ENCODE peak calls at places on chromosomes 13 and 19, in seven cellular contexts. O is heart right ventricle, E is neural crest cell, Y is endothelial cell of umbilical vein, D is colonic mucosa, C is MM.1S, Z is transverse colon. U is an unnamed sample.

GRCh38 chr13:43245374-43245964 is 222.1 kb downstream of the DNAJC15 start:
- DNase-seq in O (no peak), E (no peak), Y (peak; percentile 44), D (no peak), C (no peak), Z (no peak), U (no peak)

GRCh38 chr13:21338651-21339278 is 120.3 kb downstream of the ZDHHC20 start:
- DNase-seq in O (no peak), E (no peak), Y (no peak), D (no peak), C (no peak), Z (no peak), U (no peak)

GRCh38 chr13:112532837-112533745 is 54.9 kb downstream of the TUBGCP3 start:
- DNase-seq in O (no peak), E (no peak), Y (no peak), D (no peak), C (no peak), Z (no peak), U (no peak)

GRCh38 chr13:25752957-25753540 is 298.8 kb downstream of the SHISA2 start:
- DNase-seq in O (peak; percentile 32), E (no peak), Y (peak; percentile 43), D (peak; percentile 68), C (peak; percentile 76), Z (peak; percentile 35), U (no peak)

GRCh38 chr19:14059093-14059480 is 2.8 kb downstream of the PALM3 start:
- DNase-seq in O (no peak), E (peak; percentile 36), Y (no peak), D (no peak), C (no peak), Z (peak; percentile 28), U (no peak)

GRCh38 chr19:5046339-5047039 is 77.6 kb downstream of the KDM4B start:
- DNase-seq in O (no peak), E (no peak), Y (no peak), D (peak; percentile 80), C (no peak), Z (peak; percentile 74), U (no peak)

GRCh38 chr13:33349996-33350826 is 64.7 kb upstream of the STARD13 start:
- DNase-seq in O (peak; percentile 68), E (peak; percentile 12), Y (peak; percentile 49), D (peak; percentile 71), C (no peak), Z (peak; percentile 60), U (peak; percentile 14)

GRCh38 chr13:52652980-52653303 is 306 bp downstream of the SUGT1 start:
- DNase-seq in O (no peak), E (no peak), Y (no peak), D (no peak), C (no peak), Z (no peak), U (no peak)

GRCh38 chr19:47529018-47529742 is 14.3 kb upstream of the NAPA start:
- DNase-seq in O (no peak), E (no peak), Y (no peak), D (no peak), C (no peak), Z (no peak), U (no peak)

GRCh38 chr19:41548954-41549688 is 26.8 kb upstream of the CEACAM21 start:
- DNase-seq in O (no peak), E (peak; percentile 2), Y (peak; percentile 89), D (no peak), C (peak; percentile 93), Z (peak; percentile 71), U (no peak)

GRCh38 chr19:752652-753517 is 2.0 kb downstream of the MISP start:
- DNase-seq in O (no peak), E (no peak), Y (no peak), D (peak; percentile 94), C (no peak), Z (peak; percentile 95), U (peak; percentile 43)

GRCh38 chr13:78326608-78327007 is 276.7 kb downstream of the POU4F1 start:
- DNase-seq in O (no peak), E (no peak), Y (peak; percentile 24), D (no peak), C (no peak), Z (no peak), U (no peak)

GRCh38 chr19:57664269-57665127 is 4.2 kb upstream of the ZSCAN4 start:
- DNase-seq in O (peak; percentile 68), E (peak; percentile 55), Y (peak; percentile 46), D (peak; percentile 47), C (no peak), Z (peak; percentile 48), U (peak; percentile 46)

GRCh38 chr19:5491565-5491964 is 36.3 kb downstream of the ZNRF4 start:
- DNase-seq in O (no peak), E (no peak), Y (no peak), D (no peak), C (no peak), Z (no peak), U (no peak)

GRCh38 chr19:4539697-4540581 is at the start of gene LRG1:
- DNase-seq in O (no peak), E (no peak), Y (peak; percentile 30), D (peak; percentile 91), C (no peak), Z (peak; percentile 88), U (no peak)

GRCh38 chr13:112831196-112831595 is 137.8 kb upstream of the MCF2L start:
- DNase-seq in O (no peak), E (no peak), Y (no peak), D (no peak), C (no peak), Z (no peak), U (no peak)

DNA sequence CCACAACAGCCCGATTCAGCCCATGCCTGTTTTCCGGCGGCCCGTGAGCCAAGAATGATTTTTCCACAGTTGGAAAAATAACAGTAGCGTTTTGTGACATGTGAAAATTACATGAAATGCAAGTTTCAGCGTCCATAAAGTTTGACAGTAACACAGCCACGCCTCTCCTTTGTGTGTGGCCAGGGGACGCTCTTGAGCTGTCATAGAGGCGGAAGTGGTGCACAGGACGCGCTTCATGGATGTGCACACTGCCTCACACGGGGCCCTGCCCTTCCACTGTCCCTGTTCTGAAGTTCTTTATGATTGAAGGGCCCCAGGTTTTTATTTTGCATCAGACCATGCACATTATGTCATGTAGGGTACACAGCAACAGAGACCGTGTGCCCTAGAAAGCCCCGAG is 12.4 kb upstream of the ELAVL1 start:
- DNase-seq in O (no peak), E (no peak), Y (no peak), D (peak; percentile 41), C (peak; percentile 42), Z (peak; percentile 51), U (no peak)
- TF ChIP-seq CTCF in O (no peak), E (peak; percentile 46), Y (no peak), D (peak; percentile 31), C (peak; percentile 62), Z (peak; percentile 20), U (peak; percentile 26)

GRCh38 chr13:99566125-99567083 is 65.1 kb downstream of the TM9SF2 start:
- DNase-seq in O (no peak), E (no peak), Y (no peak), D (no peak), C (no peak), Z (no peak), U (no peak)
- TF ChIP-seq CTCF in O (no peak), E (no peak), Y (no peak), D (no peak), C (no peak), Z (no peak), U (no peak)

DNA sequence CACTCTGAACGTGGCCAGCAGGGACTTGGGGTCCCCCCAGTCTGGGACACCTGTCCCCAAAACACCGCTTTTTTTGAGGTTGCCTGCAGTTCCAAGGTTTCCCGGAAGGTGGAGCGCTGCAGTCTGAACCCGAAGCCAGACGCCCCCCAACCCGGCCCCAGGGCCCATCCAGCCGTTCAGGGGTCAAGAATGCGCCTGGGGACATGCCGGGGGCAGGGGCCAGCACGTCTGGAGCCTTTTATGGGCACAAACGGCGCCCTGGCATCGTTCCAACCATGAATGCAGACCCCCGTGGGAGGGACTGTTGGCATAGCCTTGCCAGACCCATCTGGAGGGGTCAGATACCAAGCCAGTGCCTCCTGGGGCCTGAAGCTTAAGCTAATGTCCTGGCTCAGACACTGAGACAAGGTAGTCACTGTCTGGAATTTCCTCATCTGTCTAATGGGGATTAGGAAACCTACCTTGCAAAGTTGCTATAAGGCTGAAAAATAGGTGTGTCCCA is 6.9 kb downstream of the S1PR5 start:
- DNase-seq in O (no peak), E (peak; percentile 66), Y (no peak), D (no peak), C (peak; percentile 48), Z (peak; percentile 33), U (peak; percentile 58)
- TF ChIP-seq CTCF in O (peak; percentile 67), E (peak; percentile 77), Y (peak; percentile 66), D (peak; percentile 74), C (peak; percentile 80), Z (peak; percentile 71), U (peak; percentile 80)

DNA sequence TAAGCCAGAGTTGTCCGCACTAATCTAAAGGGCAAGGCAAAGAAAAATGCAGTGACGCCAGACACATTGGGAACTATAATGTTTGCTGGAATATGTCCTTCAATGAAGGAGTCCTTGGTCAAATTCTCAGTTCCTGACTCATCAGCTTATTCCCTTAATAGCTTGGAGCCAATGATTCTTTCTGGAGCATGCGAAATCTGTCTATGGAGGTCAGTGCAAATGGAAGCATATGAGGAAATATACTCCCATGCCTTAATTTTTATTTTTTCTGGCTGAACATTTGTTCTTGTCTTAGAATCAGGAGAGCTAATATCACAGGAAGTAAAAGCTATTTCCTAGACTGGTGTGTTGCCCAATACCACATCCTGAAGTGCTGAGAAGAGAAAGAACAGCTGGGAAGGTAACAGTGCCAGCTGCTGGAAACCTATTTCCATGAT is 289.8 kb upstream of the SPRY2 start:
- DNase-seq in O (no peak), E (no peak), Y (peak; percentile 85), D (no peak), C (no peak), Z (no peak), U (no peak)
- TF ChIP-seq CTCF in O (no peak), E (no peak), Y (no peak), D (no peak), C (no peak), Z (no peak), U (no peak)

GRCh38 chr19:23273022-23273593 is 22.9 kb upstream of the ZNF724 start:
- DNase-seq in O (no peak), E (no peak), Y (no peak), D (peak; percentile 50), C (peak; percentile 7), Z (peak; percentile 21), U (no peak)

DNA sequence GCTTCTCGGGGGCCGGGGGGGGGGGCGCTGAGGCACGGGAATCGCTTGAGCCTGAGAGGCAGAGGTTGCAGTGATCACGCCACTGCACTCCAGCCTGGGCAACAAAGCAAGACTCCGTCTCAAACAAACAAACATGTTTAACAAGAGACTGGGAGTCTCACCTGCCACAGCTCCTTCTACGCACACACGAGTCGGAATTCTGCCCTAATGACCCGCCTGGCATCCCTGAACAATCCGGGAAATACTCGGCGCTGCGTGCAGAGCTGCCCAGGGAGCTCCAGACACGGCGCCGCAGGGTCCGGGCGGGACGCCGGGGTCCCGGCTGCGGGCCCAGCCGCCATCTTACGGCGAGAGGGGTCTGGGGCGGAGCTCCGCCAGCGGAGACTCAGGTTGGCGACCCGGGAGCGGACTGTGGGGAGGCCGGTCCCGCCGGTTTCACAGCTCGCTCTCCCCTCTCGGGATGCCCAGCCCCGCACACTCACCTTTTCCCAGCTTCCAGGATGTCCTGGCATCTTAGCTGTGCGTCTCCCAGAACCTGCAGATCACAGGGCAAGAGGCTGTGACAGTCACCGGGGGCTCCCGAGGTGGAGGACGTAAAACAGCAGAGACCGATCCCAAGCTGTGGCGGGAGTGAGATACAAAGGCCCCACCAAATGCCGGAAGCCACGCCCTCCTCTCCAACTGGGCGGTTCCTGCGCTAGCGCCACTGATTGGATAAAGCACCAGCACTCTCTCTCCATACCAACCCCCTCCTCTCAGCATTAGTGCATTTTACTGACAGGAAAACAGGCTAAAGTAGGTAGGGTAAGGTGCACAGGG is 23.6 kb upstream of the ZNF724 start:
- DNase-seq in O (peak; percentile 91), E (peak; percentile 86), Y (peak; percentile 85), D (peak; percentile 96), C (peak; percentile 88), Z (peak; percentile 96), U (peak; percentile 85)
- TF ChIP-seq CTCF in O (peak; percentile 34), E (no peak), Y (no peak), D (no peak), C (no peak), Z (no peak), U (no peak)

U was measured in progenitor cell of endocrine pancreas.